ENCODE peak calls at places on chromosomes 6 and 20, in ten cellular contexts. A is A172; D is cardiac septum; N is activated naive CD4-positive, alpha-beta T cell treated with anti-CD3 and anti-CD28 coated beads, Interleukin-2, amount 50 U/mL, for 16 hours; H is effector CD4-positive, alpha-beta T cell; Y is CD4-positive, CD25-positive, alpha-beta regulatory T cell; B is DMS153; Q is CD4-positive, alpha-beta T cell; E is GM20000; K is putamen. V is an unnamed sample.

GRCh38 chr20:62079166-62079565 is 13.5 kb upstream of the TAF4 start:
- DNase-seq in Y (no peak), H (no peak), N (no peak), B (no peak), D (no peak), K (no peak), A (no peak), E (no peak), Q (no peak), V (no peak)

GRCh38 chr6:54291146-54291545 is 17.1 kb upstream of the TINAG start:
- DNase-seq in B (no peak), K (no peak), D (no peak), N (no peak), Y (no peak), Q (no peak), H (no peak), E (no peak), A (peak), V (peak)

GRCh38 chr6:13195826-13196225 is 132.5 kb downstream of the TBC1D7 start:
- DNase-seq in Q (no peak), E (no peak), K (no peak), A (no peak), N (no peak), Y (no peak), D (no peak), B (no peak), H (no peak), V (no peak)

GRCh38 chr6:16514249-16514648 is 247.0 kb downstream of the ATXN1 start:
- DNase-seq in A (peak), E (peak), B (no peak), N (no peak), Y (peak), Q (peak), D (no peak), K (peak), H (no peak), V (peak)

GRCh38 chr6:132713355-132714134 is at the start of gene VNN1:
- DNase-seq in K (no peak), Y (no peak), N (no peak), H (no peak), Q (no peak), B (no peak), A (no peak), E (no peak), D (no peak), V (no peak)

GRCh38 chr6:137685798-137686197 is 181.3 kb upstream of the TNFAIP3 start:
- DNase-seq in H (no peak), Q (no peak), D (no peak), B (no peak), A (no peak), K (no peak), N (no peak), Y (no peak), E (no peak), V (no peak)

GRCh38 chr6:56949925-56950495 is 4.9 kb upstream of the BEND6 start:
- DNase-seq in N (no peak), A (no peak), B (no peak), H (no peak), K (no peak), E (no peak), Y (no peak), D (no peak), Q (no peak), V (no peak)

GRCh38 chr20:726160-726559 is 42.1 kb downstream of the SLC52A3 start:
- DNase-seq in Q (no peak), B (no peak), E (no peak), D (no peak), K (no peak), H (no peak), Y (no peak), A (no peak), N (no peak), V (no peak)

GRCh38 chr6:53765270-53765669 is 29.5 kb upstream of the LRRC1 start:
- DNase-seq in N (no peak), B (no peak), D (no peak), A (no peak), Y (no peak), K (no peak), H (no peak), Q (no peak), E (no peak), V (no peak)

GRCh38 chr6:133396630-133397335 is 155.6 kb downstream of the EYA4 start:
- DNase-seq in B (no peak), H (no peak), A (no peak), Q (no peak), N (no peak), D (no peak), Y (no peak), K (no peak), E (no peak), V (no peak)

GRCh38 chr6:136566007-136566487 is 15.8 kb upstream of the MAP7 start:
- DNase-seq in Q (no peak), B (peak), D (peak), K (no peak), N (no peak), A (no peak), H (no peak), Y (no peak), E (no peak), V (no peak)

V was measured in RKO.